ENCODE peak calls at places on chromosomes 13 and 19, in ten cellular contexts. X is PC-3, G is psoas muscle, W is uterus, F is ovary, Z is fibroblast of lung, E is left lung, T is suprapubic skin, C is heart right ventricle, Y is Peyer's patch. B is an unnamed sample. For H3K9me3 and H3K27me3, the result is how much of the 10 kb centered on the place peaks cover.

GRCh38 chr13:79481685-79482052 is 714 bp downstream of the NDFIP2 start:
- DNase-seq in X (peak), G (no peak), Y (peak), Z (peak), C (no peak), W (no peak), E (no peak), F (no peak), T (no peak), B (peak)

GRCh38 chr13:83499286-83499685 is 383.0 kb downstream of the SLITRK1 start:
- DNase-seq in W (no peak), G (no peak), X (peak), F (no peak), E (no peak), T (no peak), Z (peak), C (no peak), Y (no peak), B (no peak)

GRCh38 chr13:35140321-35140720 is 198.3 kb downstream of the NBEA start:
- DNase-seq in Z (no peak), C (no peak), E (no peak), X (no peak), F (no peak), T (no peak), W (no peak), G (no peak), Y (no peak), B (no peak)

GRCh38 chr19:45477713-45478453 is 10.1 kb downstream of the FOSB start:
- DNase-seq in T (no peak), Y (no peak), X (peak), Z (no peak), E (no peak), G (no peak), F (no peak), C (no peak), W (no peak), B (no peak)

GRCh38 chr13:50052478-50052877 is 37.2 kb downstream of the KCNRG start:
- DNase-seq in Y (no peak), G (no peak), X (no peak), C (no peak), Z (no peak), F (no peak), T (no peak), E (no peak), W (no peak), B (no peak)

GRCh38 chr19:47187797-47188196 is 43.2 kb downstream of the BBC3 start:
- DNase-seq in F (no peak), G (no peak), E (no peak), X (peak), C (no peak), W (no peak), Z (no peak), Y (peak), T (no peak), B (peak)

GRCh38 chr19:19217110-19217509 is 5.4 kb downstream of the NCAN start:
- DNase-seq in T (no peak), F (no peak), E (no peak), C (no peak), Y (no peak), Z (peak), G (no peak), X (peak), W (no peak), B (peak)

GRCh38 chr13:94481966-94482365 is 2.5 kb upstream of the DCT start:
- DNase-seq in X (peak), Y (no peak), G (peak), W (no peak), T (no peak), Z (peak), F (no peak), C (no peak), E (no peak), B (no peak)

GRCh38 chr19:29564574-29565005 is 38.8 kb downstream of the VSTM2B start:
- DNase-seq in Y (no peak), G (no peak), F (no peak), E (no peak), W (no peak), X (no peak), C (no peak), T (peak), Z (no peak), B (no peak)

GRCh38 chr19:47226426-47227346 is 4.3 kb downstream of the BBC3 start:
- DNase-seq in F (peak), E (peak), T (peak), C (peak), W (peak), Z (peak), G (peak), Y (peak), X (peak), B (peak)

GRCh38 chr13:74819549-74819948 is 662.4 kb downstream of the TBC1D4 start:
- DNase-seq in Z (peak), Y (no peak), F (no peak), E (no peak), W (no peak), T (no peak), C (no peak), X (no peak), G (no peak), B (no peak)

GRCh38 chr13:42849200-42849599 is 67.8 kb downstream of the FAM216B start:
- DNase-seq in T (no peak), G (no peak), C (no peak), W (no peak), X (no peak), Z (no peak), E (no peak), F (no peak), Y (no peak), B (no peak)

GRCh38 chr13:30371649-30372265 is 50.5 kb upstream of the UBE2L5 start:
- DNase-seq in Z (peak), Y (peak), G (no peak), W (no peak), C (no peak), E (no peak), X (peak), F (no peak), T (no peak), B (peak)

GRCh38 chr19:54955356-54955755 is 8.0 kb upstream of the NLRP7 start:
- DNase-seq in G (no peak), Z (peak), C (no peak), X (no peak), E (no peak), T (no peak), Y (no peak), F (no peak), W (no peak), B (no peak)

GRCh38 chr13:113117335-113117872 is 5.2 kb upstream of the F10 start:
- DNase-seq in G (no peak), C (no peak), F (peak), X (peak), Z (no peak), E (peak), Y (peak), W (no peak), T (peak), B (no peak)

GRCh38 chr13:51747438-51748434 is 56.2 kb downstream of the DHRS12 start:
- DNase-seq in Y (no peak), W (no peak), E (no peak), G (no peak), X (no peak), F (no peak), C (no peak), Z (no peak), T (no peak), B (no peak)

GRCh38 chr19:31232871-31233270 is 116.4 kb downstream of the TSHZ3 start:
- DNase-seq in F (no peak), W (no peak), Z (peak), C (no peak), Y (no peak), X (peak), G (no peak), T (no peak), E (no peak), B (no peak)

GRCh38 chr19:926595-927043 is 784 bp downstream of the ARID3A start:
- DNase-seq in Y (peak), T (no peak), C (peak), G (peak), Z (no peak), X (peak), F (peak), E (peak), W (no peak), B (peak)

GRCh38 chr13:99136427-99136954 is 64.2 kb upstream of the UBAC2 start:
- DNase-seq in W (no peak), F (no peak), E (no peak), C (no peak), Z (no peak), G (no peak), T (no peak), Y (no peak), X (no peak), B (no peak)

GRCh38 chr13:99132295-99132835 is 68.3 kb upstream of the UBAC2 start:
- DNase-seq in X (no peak), T (no peak), C (no peak), W (no peak), E (no peak), Z (no peak), Y (no peak), F (no peak), G (no peak), B (no peak)

GRCh38 chr13:99133230-99133629 is 67.4 kb upstream of the UBAC2 start:
- DNase-seq in Y (no peak), G (no peak), X (no peak), C (no peak), T (no peak), Z (no peak), E (no peak), F (no peak), W (no peak), B (no peak)

GRCh38 chr13:99133848-99134247 is 66.8 kb upstream of the UBAC2 start:
- DNase-seq in X (no peak), Z (no peak), G (no peak), W (no peak), F (no peak), Y (no peak), C (no peak), T (no peak), E (no peak), B (no peak)

GRCh38 chr13:99135591-99135990 is 65.1 kb upstream of the UBAC2 start:
- DNase-seq in X (no peak), C (no peak), F (no peak), W (no peak), T (no peak), E (no peak), Y (no peak), Z (no peak), G (no peak), B (no peak)
- H3K9me3 ChIP-seq in X (under half), C (under half), F (under half), W (under half), T (under half), E (under half), Y (under half), Z (under half), G (under half), B (under half)

GRCh38 chr13:114174529-114174941 is 4.5 kb upstream of the CFAP97D2 start:
- DNase-seq in W (no peak), T (no peak), C (no peak), Z (no peak), G (no peak), F (no peak), Y (no peak), X (no peak), E (no peak), B (no peak)
- H3K27me3 ChIP-seq in W (under half), T (under half), C (under half), Z (under half), G (under half), F (under half), Y (under half), X (under half), E (under half), B (under half)

GRCh38 chr13:96297360-96297759 is 207.5 kb downstream of the HS6ST3 start:
- DNase-seq in G (no peak), C (no peak), Y (no peak), W (no peak), X (no peak), Z (no peak), F (no peak), T (no peak), E (no peak), B (no peak)

GRCh38 chr13:96299235-96299634 is 209.3 kb downstream of the HS6ST3 start:
- DNase-seq in G (no peak), X (peak), T (no peak), C (no peak), E (no peak), W (no peak), Y (no peak), Z (no peak), F (no peak), B (no peak)

DNA sequence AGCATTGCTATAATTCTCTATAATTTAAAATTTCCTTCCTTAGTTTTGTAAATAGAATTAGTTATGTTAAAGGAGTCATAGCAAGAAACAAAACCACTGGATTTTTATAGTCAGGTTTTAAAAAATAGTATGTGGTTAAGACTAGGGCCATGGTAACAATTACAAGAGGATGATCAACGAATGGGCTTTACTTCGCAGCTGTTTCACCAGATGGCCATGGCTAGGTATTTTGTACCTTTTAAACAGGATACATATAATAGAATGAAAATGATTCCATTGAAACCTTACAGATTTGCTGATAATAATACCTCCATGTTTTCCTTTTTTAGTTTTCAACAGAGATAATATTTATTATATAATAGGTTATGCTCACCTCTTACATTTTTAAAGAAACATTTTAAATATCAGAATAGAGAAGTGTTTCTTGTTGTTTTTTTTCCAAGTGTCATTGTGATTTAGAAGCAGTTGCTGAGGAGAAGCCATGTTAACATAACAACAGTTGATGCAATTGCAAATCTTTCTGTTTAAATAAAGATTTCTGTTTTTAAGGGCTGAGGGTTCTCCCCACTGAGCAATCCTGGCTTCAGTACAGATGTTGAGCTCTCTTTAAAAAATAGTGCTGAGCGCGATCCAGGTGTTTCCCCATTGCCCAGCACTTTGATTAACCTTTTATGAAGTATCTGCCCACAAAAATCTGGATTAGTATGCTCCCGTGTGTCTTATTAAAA is 205.2 kb downstream of the HS6ST3 start:
- DNase-seq in T (no peak), Y (no peak), Z (no peak), X (no peak), F (no peak), E (no peak), C (no peak), G (no peak), W (no peak), B (no peak)
- H3K9me3 ChIP-seq in T (under half), Y (under half), Z (under half), X (under half), F (under half), E (under half), C (under half), G (under half), W (under half), B (under half)

GRCh38 chr19:41591951-41592562 is 16.1 kb downstream of the CEACAM21 start:
- DNase-seq in E (no peak), Y (no peak), W (no peak), C (no peak), Z (no peak), F (no peak), X (no peak), T (no peak), G (no peak), B (no peak)

GRCh38 chr19:41595258-41595889 is 19.4 kb downstream of the CEACAM21 start:
- DNase-seq in X (peak), Z (peak), W (no peak), T (no peak), Y (peak), E (no peak), C (peak), F (no peak), G (peak), B (peak)

GRCh38 chr19:41599175-41599966 is 23.4 kb downstream of the CEACAM21 start:
- DNase-seq in Y (no peak), X (no peak), E (no peak), W (no peak), T (no peak), Z (no peak), G (no peak), F (no peak), C (no peak), B (no peak)

GRCh38 chr19:41597600-41598041 is 21.7 kb downstream of the CEACAM21 start:
- DNase-seq in T (no peak), F (peak), Z (peak), G (no peak), X (peak), W (peak), C (peak), Y (peak), E (no peak), B (peak)

DNA sequence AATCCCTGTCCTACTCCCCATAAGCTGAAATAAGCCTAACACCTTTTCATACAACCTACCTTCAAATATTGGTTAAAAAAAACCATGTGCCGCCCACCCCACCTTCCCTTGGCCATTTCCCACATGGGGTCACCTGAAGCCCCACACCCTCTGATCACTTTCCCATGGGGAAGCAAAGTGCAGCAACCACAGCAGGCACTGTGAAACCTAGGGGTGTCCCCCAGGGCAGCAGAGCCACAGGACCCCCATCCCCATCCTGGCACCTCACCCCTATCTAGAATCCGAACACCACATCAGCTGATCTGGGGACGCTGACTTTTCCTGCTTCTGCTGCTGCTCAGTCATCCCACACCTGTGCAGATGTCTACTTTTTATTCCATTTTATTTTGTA is 19.9 kb downstream of the CEACAM21 start:
- DNase-seq in T (no peak), Y (no peak), E (no peak), W (no peak), X (no peak), Z (no peak), G (no peak), C (no peak), F (no peak), B (no peak)
- H3K27me3 ChIP-seq in T (under half), Y (under half), E (under half), W (under half), X (under half), Z (under half), G (under half), C (under half), F (under half), B (under half)

GRCh38 chr13:47374741-47375140 is 477.9 kb upstream of the HTR2A start:
- DNase-seq in G (no peak), C (no peak), Z (no peak), F (no peak), W (no peak), X (no peak), E (no peak), T (no peak), Y (no peak), B (no peak)
- H3K9me3 ChIP-seq in G (under half), C (under half), Z (under half), F (under half), W (under half), X (under half), E (under half), T (under half), Y (under half), B (under half)